ENCODE peak calls at places on chromosomes 4 and X, in ten cellular contexts. One of them, this sample, is unnamed.

GRCh38 chr4:133997440-133997839 is 204.1 kb downstream of the PABPC4L start:
- DNase-seq in AG09309: no peak
- DNase-seq in GM06990: no peak
- DNase-seq in AG04450: no peak
- DNase-seq in choroid plexus epithelial cell: no peak
- DNase-seq in neural crest cell: no peak
- DNase-seq in K562: no peak
- DNase-seq in chondrocyte: no peak
- DNase-seq in thoracic aorta: no peak
- DNase-seq in fibroblast of villous mesenchyme: peak
- DNase-seq in this sample: no peak

GRCh38 chrX:110055616-110056015 is 52.7 kb downstream of the TMEM164 start:
- DNase-seq in GM06990: no peak
- DNase-seq in fibroblast of villous mesenchyme: no peak
- DNase-seq in thoracic aorta: no peak
- DNase-seq in AG09309: no peak
- DNase-seq in chondrocyte: no peak
- DNase-seq in K562: no peak
- DNase-seq in choroid plexus epithelial cell: no peak
- DNase-seq in neural crest cell: no peak
- DNase-seq in AG04450: no peak
- DNase-seq in this sample: no peak

GRCh38 chr4:88442636-88443260 is 14.2 kb upstream of the HERC5 start:
- DNase-seq in choroid plexus epithelial cell: no peak
- DNase-seq in AG09309: no peak
- DNase-seq in AG04450: no peak
- DNase-seq in K562: peak
- DNase-seq in neural crest cell: no peak
- DNase-seq in thoracic aorta: no peak
- DNase-seq in fibroblast of villous mesenchyme: no peak
- DNase-seq in GM06990: no peak
- DNase-seq in chondrocyte: no peak
- DNase-seq in this sample: no peak

GRCh38 chr4:40516651-40517050 is 113.0 kb downstream of the RBM47 start:
- DNase-seq in thoracic aorta: no peak
- DNase-seq in fibroblast of villous mesenchyme: no peak
- DNase-seq in AG09309: no peak
- DNase-seq in chondrocyte: no peak
- DNase-seq in choroid plexus epithelial cell: no peak
- DNase-seq in AG04450: no peak
- DNase-seq in K562: no peak
- DNase-seq in GM06990: peak
- DNase-seq in neural crest cell: no peak
- DNase-seq in this sample: no peak

GRCh38 chr4:101345271-101345595 is 2.1 kb downstream of the PPP3CA start:
- DNase-seq in K562: no peak
- DNase-seq in thoracic aorta: no peak
- DNase-seq in neural crest cell: no peak
- DNase-seq in AG09309: no peak
- DNase-seq in chondrocyte: no peak
- DNase-seq in AG04450: no peak
- DNase-seq in choroid plexus epithelial cell: peak
- DNase-seq in GM06990: peak
- DNase-seq in fibroblast of villous mesenchyme: peak
- DNase-seq in this sample: peak

GRCh38 chr4:142719854-142720541 is 126.1 kb downstream of the INPP4B start:
- DNase-seq in AG09309: no peak
- DNase-seq in neural crest cell: no peak
- DNase-seq in AG04450: no peak
- DNase-seq in K562: no peak
- DNase-seq in chondrocyte: no peak
- DNase-seq in choroid plexus epithelial cell: peak
- DNase-seq in thoracic aorta: no peak
- DNase-seq in fibroblast of villous mesenchyme: no peak
- DNase-seq in GM06990: no peak
- DNase-seq in this sample: peak

GRCh38 chrX:39875834-39876625 is 221.7 kb downstream of the BCOR start:
- DNase-seq in K562: no peak
- DNase-seq in AG09309: no peak
- DNase-seq in AG04450: no peak
- DNase-seq in choroid plexus epithelial cell: no peak
- DNase-seq in fibroblast of villous mesenchyme: no peak
- DNase-seq in chondrocyte: no peak
- DNase-seq in thoracic aorta: no peak
- DNase-seq in neural crest cell: no peak
- DNase-seq in GM06990: no peak
- DNase-seq in this sample: no peak

GRCh38 chr4:83212041-83212851 is 72.4 kb downstream of the COQ2 start:
- DNase-seq in AG09309: no peak
- DNase-seq in chondrocyte: no peak
- DNase-seq in AG04450: no peak
- DNase-seq in fibroblast of villous mesenchyme: no peak
- DNase-seq in neural crest cell: no peak
- DNase-seq in choroid plexus epithelial cell: no peak
- DNase-seq in K562: no peak
- DNase-seq in GM06990: peak
- DNase-seq in thoracic aorta: no peak
- DNase-seq in this sample: no peak

GRCh38 chrX:13691845-13692334 is 3.0 kb downstream of the RAB9A start:
- DNase-seq in AG09309: no peak
- DNase-seq in choroid plexus epithelial cell: peak
- DNase-seq in K562: peak
- DNase-seq in AG04450: no peak
- DNase-seq in neural crest cell: no peak
- DNase-seq in chondrocyte: no peak
- DNase-seq in fibroblast of villous mesenchyme: peak
- DNase-seq in GM06990: no peak
- DNase-seq in thoracic aorta: no peak
- DNase-seq in this sample: peak

GRCh38 chrX:13692771-13693231 is 3.9 kb downstream of the RAB9A start:
- DNase-seq in thoracic aorta: no peak
- DNase-seq in AG09309: no peak
- DNase-seq in fibroblast of villous mesenchyme: no peak
- DNase-seq in K562: no peak
- DNase-seq in neural crest cell: no peak
- DNase-seq in AG04450: no peak
- DNase-seq in GM06990: no peak
- DNase-seq in choroid plexus epithelial cell: no peak
- DNase-seq in chondrocyte: no peak
- DNase-seq in this sample: no peak

GRCh38 chrX:13688772-13689518 is at the start of gene RAB9A:
- DNase-seq in K562: peak
- DNase-seq in AG04450: peak
- DNase-seq in thoracic aorta: peak
- DNase-seq in neural crest cell: peak
- DNase-seq in fibroblast of villous mesenchyme: peak
- DNase-seq in GM06990: peak
- DNase-seq in AG09309: no peak
- DNase-seq in chondrocyte: peak
- DNase-seq in choroid plexus epithelial cell: peak
- DNase-seq in this sample: peak

GRCh38 chrX:13689519-13690211 is 737 bp downstream of the RAB9A start:
- DNase-seq in fibroblast of villous mesenchyme: peak
- DNase-seq in AG04450: no peak
- DNase-seq in chondrocyte: no peak
- DNase-seq in neural crest cell: no peak
- DNase-seq in AG09309: no peak
- DNase-seq in GM06990: no peak
- DNase-seq in choroid plexus epithelial cell: peak
- DNase-seq in K562: no peak
- DNase-seq in thoracic aorta: no peak
- DNase-seq in this sample: no peak

GRCh38 chrX:13690836-13691235 is 1.9 kb downstream of the RAB9A start:
- DNase-seq in choroid plexus epithelial cell: no peak
- DNase-seq in AG04450: no peak
- DNase-seq in neural crest cell: no peak
- DNase-seq in fibroblast of villous mesenchyme: no peak
- DNase-seq in K562: no peak
- DNase-seq in thoracic aorta: no peak
- DNase-seq in GM06990: no peak
- DNase-seq in AG09309: no peak
- DNase-seq in chondrocyte: no peak
- DNase-seq in this sample: no peak
- TF ChIP-seq CTCF in choroid plexus epithelial cell: peak
- TF ChIP-seq CTCF in AG04450: peak
- TF ChIP-seq CTCF in neural crest cell: no peak
- TF ChIP-seq CTCF in fibroblast of villous mesenchyme: peak
- TF ChIP-seq CTCF in K562: peak
- TF ChIP-seq CTCF in thoracic aorta: no peak
- TF ChIP-seq CTCF in GM06990: peak
- TF ChIP-seq CTCF in AG09309: peak
- TF ChIP-seq CTCF in chondrocyte: peak
- TF ChIP-seq CTCF in this sample: no peak

GRCh38 chr4:152892985-152893384 is 43.1 kb upstream of the FHDC1 start:
- DNase-seq in choroid plexus epithelial cell: no peak
- DNase-seq in fibroblast of villous mesenchyme: peak
- DNase-seq in thoracic aorta: no peak
- DNase-seq in neural crest cell: no peak
- DNase-seq in AG04450: no peak
- DNase-seq in K562: no peak
- DNase-seq in chondrocyte: no peak
- DNase-seq in GM06990: no peak
- DNase-seq in AG09309: no peak
- DNase-seq in this sample: no peak
- TF ChIP-seq CTCF in choroid plexus epithelial cell: no peak
- TF ChIP-seq CTCF in fibroblast of villous mesenchyme: no peak
- TF ChIP-seq CTCF in thoracic aorta: no peak
- TF ChIP-seq CTCF in neural crest cell: no peak
- TF ChIP-seq CTCF in AG04450: no peak
- TF ChIP-seq CTCF in K562: no peak
- TF ChIP-seq CTCF in chondrocyte: no peak
- TF ChIP-seq CTCF in GM06990: no peak
- TF ChIP-seq CTCF in AG09309: no peak
- TF ChIP-seq CTCF in this sample: no peak

GRCh38 chr4:111639876-111640275 is 505.4 kb upstream of the FAM241A start:
- DNase-seq in fibroblast of villous mesenchyme: peak
- DNase-seq in AG04450: no peak
- DNase-seq in K562: no peak
- DNase-seq in neural crest cell: no peak
- DNase-seq in AG09309: peak
- DNase-seq in GM06990: no peak
- DNase-seq in thoracic aorta: no peak
- DNase-seq in choroid plexus epithelial cell: peak
- DNase-seq in chondrocyte: no peak
- DNase-seq in this sample: no peak

GRCh38 chr4:111633663-111634266 is 511.5 kb upstream of the FAM241A start:
- DNase-seq in neural crest cell: no peak
- DNase-seq in K562: no peak
- DNase-seq in thoracic aorta: no peak
- DNase-seq in choroid plexus epithelial cell: no peak
- DNase-seq in fibroblast of villous mesenchyme: no peak
- DNase-seq in AG09309: no peak
- DNase-seq in GM06990: no peak
- DNase-seq in chondrocyte: no peak
- DNase-seq in AG04450: no peak
- DNase-seq in this sample: no peak

GRCh38 chr4:111636961-111637556 is 508.2 kb upstream of the FAM241A start:
- DNase-seq in chondrocyte: no peak
- DNase-seq in AG04450: no peak
- DNase-seq in fibroblast of villous mesenchyme: no peak
- DNase-seq in GM06990: no peak
- DNase-seq in K562: no peak
- DNase-seq in neural crest cell: no peak
- DNase-seq in AG09309: no peak
- DNase-seq in choroid plexus epithelial cell: no peak
- DNase-seq in thoracic aorta: no peak
- DNase-seq in this sample: no peak

GRCh38 chr4:111641813-111642579 is 503.3 kb upstream of the FAM241A start:
- DNase-seq in thoracic aorta: no peak
- DNase-seq in neural crest cell: peak
- DNase-seq in AG04450: peak
- DNase-seq in AG09309: peak
- DNase-seq in chondrocyte: no peak
- DNase-seq in GM06990: peak
- DNase-seq in K562: peak
- DNase-seq in fibroblast of villous mesenchyme: peak
- DNase-seq in choroid plexus epithelial cell: peak
- DNase-seq in this sample: peak

DNA sequence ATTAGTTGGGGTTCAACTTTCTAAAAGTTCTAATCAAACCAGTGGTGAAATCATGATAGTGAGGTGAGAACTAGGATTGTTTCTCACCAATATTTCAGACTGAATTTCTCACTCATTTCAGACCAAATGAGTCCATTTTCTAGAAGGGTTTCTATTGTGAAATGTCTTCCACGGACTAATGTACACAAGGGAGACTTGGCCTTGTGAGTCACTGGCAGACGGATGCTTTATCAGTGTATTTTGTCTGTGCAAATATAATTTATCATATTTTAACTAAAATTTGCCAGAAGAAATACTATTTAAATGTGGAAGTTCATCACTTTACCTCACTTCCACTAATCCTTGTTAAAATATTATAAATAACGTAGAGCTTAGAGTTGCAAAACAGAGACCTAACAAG is 506.1 kb upstream of the FAM241A start:
- DNase-seq in chondrocyte: no peak
- DNase-seq in K562: no peak
- DNase-seq in choroid plexus epithelial cell: peak
- DNase-seq in fibroblast of villous mesenchyme: peak
- DNase-seq in GM06990: no peak
- DNase-seq in neural crest cell: no peak
- DNase-seq in AG04450: no peak
- DNase-seq in thoracic aorta: no peak
- DNase-seq in AG09309: no peak
- DNase-seq in this sample: no peak
- TF ChIP-seq CTCF in chondrocyte: no peak
- TF ChIP-seq CTCF in K562: no peak
- TF ChIP-seq CTCF in choroid plexus epithelial cell: no peak
- TF ChIP-seq CTCF in fibroblast of villous mesenchyme: no peak
- TF ChIP-seq CTCF in GM06990: no peak
- TF ChIP-seq CTCF in neural crest cell: no peak
- TF ChIP-seq CTCF in AG04450: no peak
- TF ChIP-seq CTCF in thoracic aorta: no peak
- TF ChIP-seq CTCF in AG09309: no peak
- TF ChIP-seq CTCF in this sample: no peak

GRCh38 chr4:168859100-168859499 is 151.0 kb downstream of the CBR4 start:
- DNase-seq in fibroblast of villous mesenchyme: no peak
- DNase-seq in chondrocyte: no peak
- DNase-seq in K562: no peak
- DNase-seq in thoracic aorta: no peak
- DNase-seq in AG09309: no peak
- DNase-seq in neural crest cell: no peak
- DNase-seq in GM06990: no peak
- DNase-seq in AG04450: no peak
- DNase-seq in choroid plexus epithelial cell: no peak
- DNase-seq in this sample: no peak

GRCh38 chr4:168857546-168858314 is 152.3 kb downstream of the CBR4 start:
- DNase-seq in choroid plexus epithelial cell: peak
- DNase-seq in neural crest cell: no peak
- DNase-seq in AG09309: no peak
- DNase-seq in GM06990: no peak
- DNase-seq in thoracic aorta: no peak
- DNase-seq in fibroblast of villous mesenchyme: peak
- DNase-seq in K562: no peak
- DNase-seq in AG04450: peak
- DNase-seq in chondrocyte: no peak
- DNase-seq in this sample: no peak

GRCh38 chr4:168854216-168854921 is 155.7 kb downstream of the CBR4 start:
- DNase-seq in fibroblast of villous mesenchyme: peak
- DNase-seq in neural crest cell: no peak
- DNase-seq in chondrocyte: no peak
- DNase-seq in AG04450: no peak
- DNase-seq in GM06990: no peak
- DNase-seq in AG09309: no peak
- DNase-seq in choroid plexus epithelial cell: no peak
- DNase-seq in K562: no peak
- DNase-seq in thoracic aorta: no peak
- DNase-seq in this sample: no peak

GRCh38 chr4:168856312-168856711 is 153.7 kb downstream of the CBR4 start:
- DNase-seq in fibroblast of villous mesenchyme: peak
- DNase-seq in K562: no peak
- DNase-seq in AG09309: no peak
- DNase-seq in AG04450: peak
- DNase-seq in chondrocyte: no peak
- DNase-seq in GM06990: no peak
- DNase-seq in choroid plexus epithelial cell: peak
- DNase-seq in thoracic aorta: no peak
- DNase-seq in neural crest cell: no peak
- DNase-seq in this sample: no peak

DNA sequence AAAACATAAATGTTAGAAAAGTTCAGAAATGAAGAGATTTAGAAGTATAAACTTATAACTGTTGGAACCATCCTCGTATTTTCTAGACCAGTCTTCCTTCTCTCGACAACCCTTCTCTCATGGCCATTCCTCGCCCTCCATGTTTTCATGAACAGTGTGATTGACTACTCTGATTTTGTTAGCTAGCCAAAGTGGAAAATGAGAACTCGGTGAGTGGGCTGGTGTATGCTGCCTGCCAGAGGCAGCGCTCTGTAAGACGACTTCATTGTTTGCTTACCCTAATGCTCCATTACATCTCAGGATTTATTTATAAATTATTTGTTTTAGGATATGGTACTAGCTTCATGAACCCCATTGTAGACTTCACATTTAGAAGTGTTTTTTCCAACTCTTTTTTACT is 153.0 kb downstream of the CBR4 start:
- DNase-seq in choroid plexus epithelial cell: no peak
- DNase-seq in K562: no peak
- DNase-seq in fibroblast of villous mesenchyme: no peak
- DNase-seq in AG09309: no peak
- DNase-seq in GM06990: no peak
- DNase-seq in neural crest cell: no peak
- DNase-seq in thoracic aorta: no peak
- DNase-seq in chondrocyte: no peak
- DNase-seq in AG04450: no peak
- DNase-seq in this sample: no peak
- TF ChIP-seq CTCF in choroid plexus epithelial cell: peak
- TF ChIP-seq CTCF in K562: no peak
- TF ChIP-seq CTCF in fibroblast of villous mesenchyme: no peak
- TF ChIP-seq CTCF in AG09309: no peak
- TF ChIP-seq CTCF in GM06990: no peak
- TF ChIP-seq CTCF in neural crest cell: no peak
- TF ChIP-seq CTCF in thoracic aorta: no peak
- TF ChIP-seq CTCF in chondrocyte: peak
- TF ChIP-seq CTCF in AG04450: no peak
- TF ChIP-seq CTCF in this sample: no peak

This sample was measured in GM20000.